ENCODE peak calls at places on chromosomes 12 and 14, in five cellular contexts. F is astrocyte of the spinal cord, P is psoas muscle, L is lung microvascular endothelial cell, K is cardiac fibroblast. V is an unnamed sample.

GRCh38 chr14:26394114-26394855 is 203.5 kb downstream of the NOVA1 start:
- DNase-seq in F (peak), P (no peak), L (no peak), K (peak), V (no peak)

GRCh38 chr12:114141916-114142564 is 175.9 kb upstream of the RBM19 start:
- DNase-seq in F (no peak), P (no peak), L (no peak), K (no peak), V (no peak)

GRCh38 chr12:88590851-88591250 is 10.6 kb upstream of the KITLG start:
- DNase-seq in F (no peak), P (no peak), L (no peak), K (no peak), V (no peak)

GRCh38 chr14:64656986-64657385 is 47.2 kb upstream of the PLEKHG3 start:
- DNase-seq in F (no peak), P (peak), L (no peak), K (peak), V (no peak)

GRCh38 chr14:33393155-33393894 is 454.6 kb downstream of the NPAS3 start:
- DNase-seq in F (peak), P (no peak), L (no peak), K (no peak), V (no peak)

GRCh38 chr14:67764496-67764895 is 51.9 kb downstream of the ZFYVE26 start:
- DNase-seq in F (no peak), P (no peak), L (no peak), K (no peak), V (no peak)

GRCh38 chr14:100622234-100622633 is 35.0 kb upstream of the BEGAIN start:
- DNase-seq in F (no peak), P (no peak), L (no peak), K (no peak), V (peak)

GRCh38 chr12:19572920-19573558 is 133.7 kb downstream of the AEBP2 start:
- DNase-seq in F (peak), P (no peak), L (peak), K (peak), V (peak)

GRCh38 chr12:59929091-59929490 is 333.3 kb downstream of the SLC16A7 start:
- DNase-seq in F (peak), P (no peak), L (no peak), K (peak), V (no peak)

GRCh38 chr12:65938807-65939206 is 114.5 kb downstream of the HMGA2 start:
- DNase-seq in F (no peak), P (no peak), L (no peak), K (no peak), V (no peak)

GRCh38 chr12:31599053-31599452 is 8.1 kb upstream of the DENND5B start:
- DNase-seq in F (no peak), P (no peak), L (no peak), K (no peak), V (no peak)

V was measured in posterior vena cava.